ENCODE peak calls at places on chromosomes 4 and X, in five cellular contexts. One of them, this sample, is unnamed.

GRCh38 chr4:110020139-110020538 is 107.5 kb downstream of the EGF start:
- DNase-seq in neuronal stem cell: peak
- DNase-seq in H9: no peak
- DNase-seq in H1: no peak
- DNase-seq in trophoblast cell: no peak
- DNase-seq in this sample: no peak

GRCh38 chr4:143514432-143514831 is 930 bp downstream of the SMARCA5 start:
- DNase-seq in neuronal stem cell: peak
- DNase-seq in H9: peak
- DNase-seq in H1: peak
- DNase-seq in trophoblast cell: peak
- DNase-seq in this sample: peak

GRCh38 chrX:118164138-118164537 is 47.5 kb upstream of the KLHL13 start:
- DNase-seq in neuronal stem cell: no peak
- DNase-seq in H9: no peak
- DNase-seq in H1: no peak
- DNase-seq in trophoblast cell: no peak
- DNase-seq in this sample: no peak

GRCh38 chr4:87114245-87115062 is 106.0 kb downstream of the KLHL8 start:
- DNase-seq in neuronal stem cell: no peak
- DNase-seq in H9: peak
- DNase-seq in H1: peak
- DNase-seq in trophoblast cell: no peak
- DNase-seq in this sample: no peak

GRCh38 chr4:575281-576141 is 584 bp downstream of the TMEM271 start:
- DNase-seq in neuronal stem cell: peak
- DNase-seq in H9: peak
- DNase-seq in H1: peak
- DNase-seq in trophoblast cell: peak
- DNase-seq in this sample: peak

GRCh38 chr4:141686146-141686775 is 49.9 kb downstream of the IL15 start:
- DNase-seq in neuronal stem cell: no peak
- DNase-seq in H9: no peak
- DNase-seq in H1: no peak
- DNase-seq in trophoblast cell: peak
- DNase-seq in this sample: peak

GRCh38 chr4:159280442-159281172 is 177.7 kb downstream of the RAPGEF2 start:
- DNase-seq in neuronal stem cell: no peak
- DNase-seq in H9: no peak
- DNase-seq in H1: no peak
- DNase-seq in trophoblast cell: no peak
- DNase-seq in this sample: no peak

GRCh38 chrX:9525511-9526248 is 60.8 kb downstream of the TBL1X start:
- DNase-seq in neuronal stem cell: no peak
- DNase-seq in H9: no peak
- DNase-seq in H1: no peak
- DNase-seq in trophoblast cell: no peak
- DNase-seq in this sample: no peak

GRCh38 chrX:30577362-30577961 is at the start of gene TASL:
- DNase-seq in neuronal stem cell: no peak
- DNase-seq in H9: no peak
- DNase-seq in H1: no peak
- DNase-seq in trophoblast cell: no peak
- DNase-seq in this sample: no peak

GRCh38 chr4:116953947-116954346 is 131.4 kb downstream of the TRAM1L1 start:
- DNase-seq in neuronal stem cell: no peak
- DNase-seq in H9: no peak
- DNase-seq in H1: no peak
- DNase-seq in trophoblast cell: no peak
- DNase-seq in this sample: no peak

GRCh38 chr4:95984081-95984480 is 144.2 kb downstream of the PDHA2 start:
- DNase-seq in neuronal stem cell: no peak
- DNase-seq in H9: no peak
- DNase-seq in H1: no peak
- DNase-seq in trophoblast cell: no peak
- DNase-seq in this sample: no peak

GRCh38 chrX:49992809-49993208 is 70.4 kb downstream of the CLCN5 start:
- DNase-seq in neuronal stem cell: no peak
- DNase-seq in H9: no peak
- DNase-seq in H1: no peak
- DNase-seq in trophoblast cell: no peak
- DNase-seq in this sample: no peak

GRCh38 chrX:57952320-57952678 is 42.0 kb upstream of the ZXDA start:
- DNase-seq in neuronal stem cell: no peak
- DNase-seq in H9: no peak
- DNase-seq in H1: no peak
- DNase-seq in trophoblast cell: no peak
- DNase-seq in this sample: no peak

GRCh38 chrX:9701790-9702189 is 63.9 kb downstream of the GPR143 start:
- DNase-seq in neuronal stem cell: no peak
- DNase-seq in H9: no peak
- DNase-seq in H1: peak
- DNase-seq in trophoblast cell: no peak
- DNase-seq in this sample: no peak

GRCh38 chr4:166957451-166957850 is 276.8 kb downstream of the SPOCK3 start:
- DNase-seq in neuronal stem cell: no peak
- DNase-seq in H9: no peak
- DNase-seq in H1: no peak
- DNase-seq in trophoblast cell: no peak
- DNase-seq in this sample: no peak

GRCh38 chr4:56764775-56765174 is 56.7 kb downstream of the SPINK2 start:
- DNase-seq in neuronal stem cell: no peak
- DNase-seq in H9: no peak
- DNase-seq in H1: no peak
- DNase-seq in trophoblast cell: no peak
- DNase-seq in this sample: no peak

GRCh38 chr4:95758001-95758400 is 81.9 kb upstream of the PDHA2 start:
- DNase-seq in neuronal stem cell: no peak
- DNase-seq in H9: no peak
- DNase-seq in H1: no peak
- DNase-seq in trophoblast cell: no peak
- DNase-seq in this sample: no peak

GRCh38 chrX:56233682-56234081 is 1.5 kb downstream of the KLF8 start:
- DNase-seq in neuronal stem cell: no peak
- DNase-seq in H9: peak
- DNase-seq in H1: peak
- DNase-seq in trophoblast cell: peak
- DNase-seq in this sample: peak

GRCh38 chrX:110415440-110416167 is 57.0 kb downstream of the RTL9 start:
- DNase-seq in neuronal stem cell: no peak
- DNase-seq in H9: no peak
- DNase-seq in H1: no peak
- DNase-seq in trophoblast cell: no peak
- DNase-seq in this sample: no peak

GRCh38 chr4:177554966-177555574 is 112.8 kb upstream of the AGA start:
- DNase-seq in neuronal stem cell: peak
- DNase-seq in H9: no peak
- DNase-seq in H1: peak
- DNase-seq in trophoblast cell: peak
- DNase-seq in this sample: peak

GRCh38 chrX:35726176-35726575 is 72.0 kb upstream of the MAGEB16 start:
- DNase-seq in neuronal stem cell: no peak
- DNase-seq in H9: no peak
- DNase-seq in H1: no peak
- DNase-seq in trophoblast cell: no peak
- DNase-seq in this sample: peak

GRCh38 chr4:80335554-80336358 is at the start of gene CFAP299:
- DNase-seq in neuronal stem cell: peak
- DNase-seq in H9: peak
- DNase-seq in H1: peak
- DNase-seq in trophoblast cell: peak
- DNase-seq in this sample: peak

GRCh38 chr4:99722662-99723061 is 65.0 kb upstream of the C4orf54 start:
- DNase-seq in neuronal stem cell: no peak
- DNase-seq in H9: no peak
- DNase-seq in H1: no peak
- DNase-seq in trophoblast cell: no peak
- DNase-seq in this sample: peak

GRCh38 chrX:27008486-27008885 is 454.7 kb downstream of the PPP4R3C start:
- DNase-seq in neuronal stem cell: no peak
- DNase-seq in H9: no peak
- DNase-seq in H1: no peak
- DNase-seq in trophoblast cell: no peak
- DNase-seq in this sample: no peak

GRCh38 chrX:20300822-20301221 is 34.1 kb upstream of the RPS6KA3 start:
- DNase-seq in neuronal stem cell: no peak
- DNase-seq in H9: no peak
- DNase-seq in H1: no peak
- DNase-seq in trophoblast cell: no peak
- DNase-seq in this sample: no peak

DNA sequence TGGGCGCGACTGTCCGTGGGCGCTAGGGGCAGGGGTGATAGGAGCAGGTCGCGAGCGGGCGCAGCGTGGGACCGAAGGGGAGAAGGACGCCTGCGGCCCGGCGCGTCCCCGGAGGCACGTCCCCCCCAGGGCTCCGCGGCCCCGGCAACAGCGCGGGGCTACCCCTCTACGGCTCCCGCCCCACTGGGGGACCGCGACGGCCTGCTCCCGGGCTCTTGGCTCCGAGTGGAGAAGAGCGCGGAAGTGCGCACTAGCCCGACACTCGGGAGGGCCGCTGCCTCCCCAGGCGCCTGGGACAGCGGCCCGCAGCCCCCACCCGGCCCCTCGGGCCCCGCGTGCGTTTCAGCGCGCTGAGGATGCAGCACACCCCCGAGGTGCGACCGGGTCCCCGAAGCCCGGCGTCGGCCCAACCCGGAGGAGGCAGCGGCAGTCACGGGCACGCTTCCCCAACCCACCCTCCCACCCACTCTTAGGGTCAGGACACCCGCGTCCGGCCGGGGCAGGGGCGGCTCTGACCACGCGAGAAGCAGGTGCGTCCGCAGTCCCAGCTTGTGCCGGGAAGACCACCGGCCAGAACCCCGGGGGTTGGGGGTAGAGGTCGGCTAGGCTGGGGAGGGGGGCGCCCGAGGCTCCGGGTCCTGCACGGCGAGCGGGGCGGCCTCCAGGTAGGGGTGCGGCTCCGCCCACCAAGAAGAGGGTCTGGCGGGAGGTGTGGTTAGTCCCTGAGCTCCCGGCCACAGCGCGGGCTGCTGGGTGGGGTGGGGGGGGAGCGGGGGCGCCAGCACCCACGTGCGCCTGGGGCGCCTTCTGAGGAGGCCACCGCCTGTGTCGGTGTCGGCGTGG is 18.5 kb upstream of the NAT8L start:
- DNase-seq in neuronal stem cell: no peak
- DNase-seq in H9: peak
- DNase-seq in H1: peak
- DNase-seq in trophoblast cell: no peak
- DNase-seq in this sample: no peak
- H2BK12ac ChIP-seq in neuronal stem cell: no peak
- H2BK12ac ChIP-seq in H9: no peak
- H2BK12ac ChIP-seq in H1: no peak
- H2BK12ac ChIP-seq in trophoblast cell: no peak
- H2BK12ac ChIP-seq in this sample: no peak

GRCh38 chr4:112651641-112652040 is 14.7 kb downstream of the LARP7 start:
- DNase-seq in neuronal stem cell: no peak
- DNase-seq in H9: no peak
- DNase-seq in H1: no peak
- DNase-seq in trophoblast cell: no peak
- DNase-seq in this sample: no peak
- H4K91ac ChIP-seq in neuronal stem cell: no peak
- H4K91ac ChIP-seq in H9: no peak
- H4K91ac ChIP-seq in H1: no peak
- H4K91ac ChIP-seq in trophoblast cell: no peak
- H4K91ac ChIP-seq in this sample: no peak

DNA sequence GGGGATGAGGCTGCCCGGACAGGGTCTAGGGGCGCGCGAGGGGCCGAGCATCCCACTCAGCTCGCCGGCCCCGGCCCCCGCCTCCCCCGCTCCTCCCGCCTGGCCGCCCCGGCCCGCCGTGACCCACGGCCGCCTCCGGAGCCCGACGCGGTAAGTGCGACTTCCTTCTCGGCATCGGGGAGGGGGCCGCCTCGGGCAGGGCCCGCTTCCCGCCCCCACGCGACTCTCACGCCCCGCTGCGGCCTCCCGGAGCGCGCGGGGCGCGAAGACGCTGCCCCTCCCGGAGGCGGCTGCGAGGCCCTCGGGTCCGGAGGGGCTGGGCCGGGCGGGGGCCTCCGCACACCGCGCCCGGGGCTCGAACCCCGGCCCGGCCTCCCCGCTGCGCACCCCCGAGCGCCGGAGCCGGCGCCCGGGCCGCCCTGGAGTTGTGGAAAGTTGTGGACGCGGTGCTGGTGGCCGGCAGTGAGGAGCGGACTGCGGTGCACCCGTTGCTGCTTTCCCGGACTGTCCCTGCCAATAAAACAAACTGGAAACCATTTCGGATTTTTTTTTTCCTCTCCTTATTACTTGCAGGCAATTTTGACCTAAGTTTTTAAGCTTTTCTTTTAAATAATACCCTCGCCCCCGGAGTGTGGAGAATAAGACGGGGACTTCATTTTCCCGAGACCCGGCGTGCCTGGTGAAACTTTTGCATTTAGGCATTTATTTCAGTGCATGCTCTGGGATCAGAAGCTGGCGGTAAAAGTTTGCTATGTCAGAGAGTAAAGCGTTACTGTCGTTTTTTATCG is 12.9 kb upstream of the TMEM156 start:
- DNase-seq in neuronal stem cell: peak
- DNase-seq in H9: peak
- DNase-seq in H1: peak
- DNase-seq in trophoblast cell: peak
- DNase-seq in this sample: peak
- H2BK120ac ChIP-seq in neuronal stem cell: no peak
- H2BK120ac ChIP-seq in H9: no peak
- H2BK120ac ChIP-seq in H1: no peak
- H2BK120ac ChIP-seq in trophoblast cell: peak
- H2BK120ac ChIP-seq in this sample: peak

GRCh38 chr4:47827339-47828047 is 10.4 kb downstream of the CORIN start:
- DNase-seq in neuronal stem cell: no peak
- DNase-seq in H9: no peak
- DNase-seq in H1: no peak
- DNase-seq in trophoblast cell: no peak
- DNase-seq in this sample: no peak
- H2BK12ac ChIP-seq in neuronal stem cell: no peak
- H2BK12ac ChIP-seq in H9: no peak
- H2BK12ac ChIP-seq in H1: no peak
- H2BK12ac ChIP-seq in trophoblast cell: no peak
- H2BK12ac ChIP-seq in this sample: no peak

GRCh38 chr4:184384056-184384809 is 90.1 kb downstream of the IRF2 start:
- DNase-seq in neuronal stem cell: no peak
- DNase-seq in H9: peak
- DNase-seq in H1: no peak
- DNase-seq in trophoblast cell: no peak
- DNase-seq in this sample: peak
- H4K91ac ChIP-seq in neuronal stem cell: no peak
- H4K91ac ChIP-seq in H9: no peak
- H4K91ac ChIP-seq in H1: peak
- H4K91ac ChIP-seq in trophoblast cell: no peak
- H4K91ac ChIP-seq in this sample: peak

DNA sequence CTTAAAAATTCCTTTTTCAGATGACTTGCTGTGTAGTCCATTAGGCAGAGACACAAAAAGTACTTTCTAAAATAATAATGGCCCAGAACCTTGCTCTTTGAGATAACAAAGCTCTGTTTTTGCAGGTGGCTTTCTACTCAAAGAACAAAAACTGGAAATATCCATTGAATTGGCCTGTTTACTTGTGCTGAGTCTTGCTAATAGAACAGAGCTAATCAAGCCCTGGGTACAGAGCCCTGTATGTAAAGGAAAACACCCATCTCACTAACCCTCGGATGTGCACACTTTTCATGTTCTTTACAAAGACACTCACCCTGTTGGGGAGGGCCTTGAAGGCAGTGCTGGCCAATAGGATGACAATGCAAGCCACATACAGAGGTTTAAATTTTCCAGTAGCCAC is 27.0 kb upstream of the LNX1 start:
- DNase-seq in neuronal stem cell: no peak
- DNase-seq in H9: no peak
- DNase-seq in H1: no peak
- DNase-seq in trophoblast cell: no peak
- DNase-seq in this sample: no peak
- H2BK120ac ChIP-seq in neuronal stem cell: no peak
- H2BK120ac ChIP-seq in H9: no peak
- H2BK120ac ChIP-seq in H1: no peak
- H2BK120ac ChIP-seq in trophoblast cell: no peak
- H2BK120ac ChIP-seq in this sample: no peak

This sample was measured in mesenchymal stem cell.